ENCODE peak calls at places on chromosomes 16 and 17, in six cellular contexts. Q, M, Y, C, F and Z are unnamed samples.

GRCh38 chr17:66767164-66767933 is 67.6 kb upstream of the CACNG5 start:
- DNase-seq in F (no peak), Q (no peak), C (no peak), Y (no peak), M (no peak), Z (no peak)

GRCh38 chr17:9268546-9268945 is 247.2 kb downstream of the NTN1 start:
- DNase-seq in Y (no peak), M (no peak), Q (no peak), F (no peak), C (no peak), Z (no peak)

GRCh38 chr17:31918701-31919128 is 17.2 kb upstream of the UTP6 start:
- DNase-seq in Q (no peak), M (no peak), F (no peak), C (no peak), Y (no peak), Z (no peak)

GRCh38 chr17:36148559-36149295 is 27.7 kb downstream of the TBC1D3B start:
- DNase-seq in C (peak), Q (peak), Y (peak), F (peak), M (peak), Z (peak)

GRCh38 chr17:57927048-57927723 is 28.0 kb downstream of the CUEDC1 start:
- DNase-seq in C (peak), F (peak), Y (no peak), M (no peak), Q (no peak), Z (no peak)

GRCh38 chr17:45432405-45433113 is at the start of gene ARHGAP27:
- DNase-seq in M (peak), C (no peak), Y (no peak), Q (no peak), F (no peak), Z (peak)

GRCh38 chr16:29986931-29987330 is 8.5 kb downstream of the HIRIP3 start:
- DNase-seq in F (no peak), Y (no peak), Q (no peak), M (no peak), C (no peak), Z (no peak)

GRCh38 chr16:83653785-83654184 is 154.0 kb upstream of the HSBP1 start:
- DNase-seq in Y (no peak), M (no peak), F (no peak), C (no peak), Q (no peak), Z (no peak)

GRCh38 chr17:78893684-78894083 is 9.3 kb downstream of the CEP295NL start:
- DNase-seq in Y (no peak), Q (no peak), C (peak), F (no peak), M (no peak), Z (no peak)

GRCh38 chr16:12311887-12312286 is 335.4 kb downstream of the SNX29 start:
- DNase-seq in C (no peak), Q (no peak), Y (no peak), M (no peak), F (no peak), Z (no peak)

GRCh38 chr16:88681084-88681680 is 5.1 kb downstream of the SNAI3 start:
- DNase-seq in Y (no peak), Q (no peak), F (no peak), C (no peak), M (peak), Z (peak)

GRCh38 chr16:27301236-27301861 is 12.4 kb upstream of the IL4R start:
- DNase-seq in Q (no peak), F (no peak), Y (no peak), M (no peak), C (no peak), Z (no peak)

GRCh38 chr17:76261421-76262215 is 3.5 kb upstream of the UBALD2 start:
- DNase-seq in C (no peak), Q (no peak), Y (no peak), M (peak), F (no peak), Z (no peak)

GRCh38 chr16:10895053-10895946 is 18.3 kb downstream of the CIITA start:
- DNase-seq in F (no peak), Q (no peak), M (peak), C (no peak), Y (no peak), Z (no peak)

GRCh38 chr17:62707425-62707739 is 79.9 kb downstream of the MRC2 start:
- DNase-seq in C (no peak), Q (no peak), F (no peak), M (no peak), Y (no peak), Z (no peak)

GRCh38 chr16:85521737-85522042 is 91.4 kb upstream of the GSE1 start:
- DNase-seq in Q (peak), M (no peak), F (peak), C (no peak), Y (no peak), Z (no peak)

GRCh38 chr16:73878616-73879015 is 418.0 kb upstream of the PSMD7 start:
- DNase-seq in M (peak), Y (no peak), C (peak), F (peak), Q (no peak), Z (no peak)

GRCh38 chr16:67483731-67484525 is 581 bp upstream of the AGRP start:
- DNase-seq in M (no peak), F (no peak), Y (no peak), C (no peak), Q (no peak), Z (no peak)

GRCh38 chr17:77435272-77436057 is 294.7 kb downstream of the SEC14L1 start:
- DNase-seq in C (no peak), Q (no peak), M (no peak), Y (peak), F (no peak), Z (peak)

GRCh38 chr16:57925310-57925709 is 45.6 kb downstream of the CNGB1 start:
- DNase-seq in C (no peak), M (no peak), Y (no peak), Q (no peak), F (no peak), Z (no peak)

GRCh38 chr16:84184775-84185174 is 2.1 kb downstream of the TAF1C start:
- DNase-seq in Q (no peak), Y (no peak), F (no peak), C (no peak), M (no peak), Z (no peak)